ENCODE peak calls at places on chromosomes 2 and 18, in six cellular contexts. J is K562, I is GM12891, G is GM12878, K is HepG2, R is H1. P is an unnamed sample.

GRCh38 chr2:222076978-222077690 is 221.7 kb downstream of the PAX3 start:
- DNase-seq in I (no peak), K (no peak), R (no peak), G (no peak), J (no peak), P (no peak)

GRCh38 chr2:158495175-158495574 is 38.4 kb downstream of the PKP4 start:
- DNase-seq in R (no peak), I (no peak), G (no peak), J (no peak), K (no peak), P (no peak)

GRCh38 chr2:172048996-172049503 is 36.3 kb upstream of the DLX1 start:
- DNase-seq in J (peak; percentile 50), I (no peak), G (no peak), K (no peak), R (no peak), P (no peak)

GRCh38 chr2:213034578-213034977 is 116.8 kb downstream of the IKZF2 start:
- DNase-seq in R (no peak), G (no peak), K (no peak), I (no peak), J (no peak), P (no peak)

GRCh38 chr18:61890344-61890743 is 2.5 kb downstream of the RNF152 start:
- DNase-seq in G (no peak), I (no peak), K (no peak), J (no peak), R (no peak), P (no peak)

GRCh38 chr2:44789446-44789845 is 152.1 kb upstream of the SIX3 start:
- DNase-seq in J (no peak), I (no peak), R (no peak), K (no peak), G (no peak), P (no peak)

GRCh38 chr2:74546004-74546403 is 7.7 kb downstream of the LOXL3 start:
- DNase-seq in G (no peak), I (no peak), K (no peak), R (no peak), J (no peak), P (no peak)

GRCh38 chr2:86064006-86064405 is 41.7 kb downstream of the POLR1A start:
- DNase-seq in G (no peak), J (no peak), K (no peak), I (no peak), R (no peak), P (no peak)

GRCh38 chr2:154195644-154196221 is 324.0 kb downstream of the GALNT13 start:
- DNase-seq in J (no peak), R (no peak), I (no peak), K (peak; percentile 11), G (no peak), P (no peak)

GRCh38 chr2:7880561-7880960 is 801.3 kb upstream of the ID2 start:
- DNase-seq in R (no peak), G (no peak), K (no peak), J (no peak), I (no peak), P (no peak)

GRCh38 chr2:178280261-178280852 is 86.0 kb downstream of the OSBPL6 start:
- DNase-seq in R (no peak), K (peak; percentile 53), G (no peak), J (peak; percentile 72), I (no peak), P (no peak)

GRCh38 chr18:47168913-47169312 is 7.3 kb downstream of the IER3IP1 start:
- DNase-seq in K (no peak), I (no peak), G (no peak), R (no peak), J (no peak), P (no peak)

GRCh38 chr2:84631047-84631446 is 114.7 kb downstream of the DNAH6 start:
- DNase-seq in K (peak; percentile 48), G (no peak), J (peak; percentile 29), I (peak; percentile 2), R (no peak), P (no peak)

GRCh38 chr2:69888451-69888850 is 5.3 kb upstream of the SNRNP27 start:
- DNase-seq in K (no peak), J (no peak), I (no peak), R (no peak), G (no peak), P (no peak)

GRCh38 chr2:176913955-176914354 is 298.6 kb upstream of the HNRNPA3 start:
- DNase-seq in J (no peak), K (no peak), G (no peak), R (no peak), I (no peak), P (no peak)

GRCh38 chr2:37599688-37600525 is 71.5 kb downstream of the CDC42EP3 start:
- DNase-seq in R (no peak), G (no peak), I (no peak), J (no peak), K (no peak), P (no peak)

GRCh38 chr2:238866656-238867277 is 18.9 kb downstream of the TWIST2 start:
- DNase-seq in J (no peak), R (no peak), I (no peak), K (no peak), G (no peak), P (no peak)

GRCh38 chr2:181554511-181554910 is 97.3 kb downstream of the ITGA4 start:
- DNase-seq in R (no peak), G (no peak), K (no peak), J (no peak), I (no peak), P (no peak)

GRCh38 chr2:193517615-193518014 is 1322.9 kb upstream of the TMEFF2 start:
- DNase-seq in I (no peak), J (peak; percentile 41), R (no peak), G (no peak), K (no peak), P (no peak)

GRCh38 chr2:30206461-30207430 is 24.6 kb upstream of the LBH start:
- DNase-seq in J (no peak), K (no peak), G (no peak), R (no peak), I (no peak), P (no peak)

GRCh38 chr18:66754335-66754734 is 150.4 kb upstream of the CDH19 start:
- DNase-seq in G (no peak), I (no peak), J (no peak), K (no peak), R (no peak), P (no peak)

GRCh38 chr2:128315829-128316776 is 2.6 kb downstream of the HS6ST1 start:
- DNase-seq in J (no peak), R (no peak), G (no peak), I (peak; percentile 31), K (no peak), P (peak; percentile 22)

GRCh38 chr2:121778736-121779487 is 23.5 kb downstream of the TSN start:
- DNase-seq in K (peak; percentile 84), R (no peak), J (no peak), I (no peak), G (no peak), P (no peak)

GRCh38 chr2:439540-440465 is 151.9 kb upstream of the ALKAL2 start:
- DNase-seq in G (no peak), K (no peak), I (no peak), R (no peak), J (no peak), P (no peak)

DNA sequence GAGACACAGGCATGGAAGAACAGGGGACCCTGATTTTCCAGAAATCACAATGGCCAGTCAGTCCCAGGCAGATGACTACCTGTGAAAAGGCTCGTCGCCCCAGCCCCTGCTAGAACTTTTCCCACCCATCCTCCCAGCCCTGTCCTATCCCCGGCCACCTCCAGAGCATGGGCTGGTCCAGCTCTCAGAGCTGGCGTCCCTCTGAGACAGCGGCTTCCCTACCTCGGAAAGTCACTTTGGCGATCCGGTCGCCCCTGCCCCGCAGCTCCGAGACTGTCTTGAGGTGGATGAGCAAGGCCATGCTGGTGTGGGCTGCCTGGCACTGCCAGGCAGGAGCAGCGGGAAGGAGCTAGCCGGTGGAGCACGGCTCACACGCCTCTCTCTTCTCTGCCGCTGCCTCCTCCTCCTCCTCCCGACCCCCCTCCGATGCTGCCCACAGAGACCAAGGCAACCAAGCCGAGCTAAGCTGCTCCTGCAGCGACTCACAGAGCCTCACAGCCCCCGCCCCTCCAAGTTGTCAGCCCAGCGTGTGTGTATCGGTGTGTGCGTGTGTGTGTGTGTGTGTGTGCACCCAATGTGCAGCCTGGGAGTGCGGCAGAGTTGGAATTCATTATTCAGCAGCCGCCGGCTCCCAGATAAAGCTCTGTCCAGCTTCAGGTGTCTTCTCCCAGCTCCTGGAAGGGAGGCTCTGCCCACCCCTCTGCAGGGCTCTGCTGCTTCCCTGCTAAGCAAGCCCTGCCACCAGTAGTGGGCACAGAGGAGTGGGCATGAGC is 80.5 kb upstream of the OTOF start:
- DNase-seq in G (no peak), K (no peak), I (no peak), J (no peak), R (no peak), P (no peak)
- TF ChIP-seq TAF1 in G (no peak), K (no peak), I (no peak), J (no peak), R (no peak), P (no peak)

DNA sequence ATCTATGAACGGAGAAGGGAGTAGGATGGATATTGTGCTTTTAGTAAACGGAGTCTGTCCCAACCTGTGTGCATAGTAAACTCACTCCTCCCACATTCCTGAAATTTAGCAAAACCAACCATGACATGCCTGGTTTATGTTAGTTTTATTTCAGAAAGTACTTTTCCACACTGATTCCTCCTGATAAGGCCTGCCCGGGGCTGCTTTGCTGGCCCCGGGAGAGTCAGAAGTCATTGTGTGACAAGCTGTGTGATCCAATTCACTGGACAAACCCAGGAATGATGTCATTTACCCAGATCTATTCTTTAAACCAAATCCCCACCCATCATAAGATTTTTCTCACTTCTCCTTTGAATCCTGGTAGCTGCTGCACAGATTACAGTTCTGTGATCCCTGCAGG is 109.0 kb downstream of the SETBP1 start:
- DNase-seq in G (no peak), J (no peak), K (peak; percentile 43), I (no peak), R (no peak), P (no peak)
- TF ChIP-seq POLR2AphosphoS5 in G (no peak), J (no peak), K (no peak), I (no peak), R (no peak), P (no peak)

DNA sequence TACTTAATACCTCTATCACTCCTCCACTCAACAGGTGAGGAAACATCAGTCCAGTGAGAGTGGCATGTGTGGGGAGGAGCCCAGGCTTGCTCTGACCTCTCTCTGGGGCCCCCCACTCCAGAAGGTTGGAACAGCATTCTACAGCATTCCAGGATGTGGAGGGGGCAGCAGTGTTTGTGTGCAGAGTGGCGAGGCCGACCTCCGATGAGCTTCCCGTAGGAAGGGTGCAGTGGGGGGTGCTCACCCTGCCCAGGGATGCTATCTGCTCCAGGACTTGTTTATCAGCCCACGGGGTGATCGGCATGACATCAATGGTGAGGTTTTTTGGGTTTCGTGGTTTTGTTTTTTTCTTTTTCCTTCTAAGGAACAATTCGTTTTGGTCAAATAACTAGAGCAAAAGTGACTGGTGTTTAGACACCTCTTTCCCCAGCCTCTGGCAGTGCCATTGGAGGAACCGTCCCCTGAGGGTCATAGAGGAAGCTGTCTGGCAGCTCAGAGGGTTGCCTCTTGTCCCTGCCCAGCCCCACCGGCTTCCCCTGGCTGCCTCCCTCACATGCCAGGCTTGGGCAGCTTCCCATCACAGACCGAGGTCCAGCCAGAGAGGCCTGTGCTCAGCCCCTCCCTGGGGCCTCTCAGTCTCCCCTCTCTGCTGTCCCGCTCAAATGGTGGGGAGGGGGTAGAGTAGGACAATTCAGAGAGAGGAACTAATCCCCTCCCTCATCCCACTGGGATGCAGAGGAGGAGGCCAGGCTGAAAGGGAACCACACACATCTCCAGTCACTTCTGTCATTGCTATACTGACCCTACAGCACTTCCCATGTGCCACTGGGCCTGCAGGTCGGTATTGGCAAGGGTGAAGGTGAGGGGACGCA is 96.5 kb downstream of the ZFP36L2 start:
- DNase-seq in R (no peak), K (peak; percentile 65), J (no peak), G (no peak), I (no peak), P (no peak)
- TF ChIP-seq POLR2A in R (no peak), K (no peak), J (no peak), G (no peak), I (no peak), P (no peak)

GRCh38 chr2:216596234-216596985 is 36.8 kb upstream of the IGFBP2 start:
- DNase-seq in R (no peak), K (no peak), I (no peak), G (no peak), J (no peak), P (no peak)
- TF ChIP-seq TAF1 in R (no peak), K (no peak), I (no peak), G (no peak), J (no peak), P (no peak)